ENCODE peak calls at places on chromosomes 16 and 17, in four cellular contexts. F is AG10803, A is H54, D is cardiac muscle cell. Y is an unnamed sample.

GRCh38 chr17:48244121-48244711 is 136.7 kb downstream of the SNX11 start:
- DNase-seq in F (peak), A (no peak), D (no peak), Y (no peak)

GRCh38 chr17:18043491-18043890 is 4.3 kb downstream of the GID4 start:
- DNase-seq in F (no peak), A (no peak), D (no peak), Y (no peak)

GRCh38 chr16:78735337-78735736 is 635.9 kb downstream of the WWOX start:
- DNase-seq in F (no peak), A (no peak), D (no peak), Y (no peak)

GRCh38 chr16:54180421-54181359 is 105.9 kb downstream of the IRX3 start:
- DNase-seq in F (peak), A (no peak), D (no peak), Y (no peak)

GRCh38 chr17:19573075-19573474 is 39.4 kb downstream of the SLC47A1 start:
- DNase-seq in F (no peak), A (no peak), D (no peak), Y (no peak)

GRCh38 chr16:55225972-55226542 is 97.9 kb upstream of the IRX6 start:
- DNase-seq in F (no peak), A (no peak), D (no peak), Y (no peak)

GRCh38 chr17:37212184-37212583 is 163.6 kb upstream of the C17orf78 start:
- DNase-seq in F (no peak), A (no peak), D (no peak), Y (no peak)

GRCh38 chr16:59690216-59690615 is 956.1 kb upstream of the GOT2 start:
- DNase-seq in F (no peak), A (no peak), D (no peak), Y (no peak)

GRCh38 chr17:12568358-12569251 is 97.1 kb upstream of the MYOCD start:
- DNase-seq in F (no peak), A (no peak), D (no peak), Y (no peak)

GRCh38 chr17:47733414-47734288 is 615 bp downstream of the TBX21 start:
- DNase-seq in F (no peak), A (no peak), D (peak), Y (no peak)

GRCh38 chr17:68734911-68735310 is 133.7 kb upstream of the FAM20A start:
- DNase-seq in F (peak), A (no peak), D (no peak), Y (no peak)

GRCh38 chr17:57782051-57782490 is 37.0 kb upstream of the CCDC182 start:
- DNase-seq in F (no peak), A (no peak), D (no peak), Y (no peak)

GRCh38 chr17:31494259-31495048 is 103.0 kb downstream of the RAB11FIP4 start:
- DNase-seq in F (no peak), A (no peak), D (no peak), Y (no peak)

GRCh38 chr16:78503501-78504110 is 404.2 kb downstream of the WWOX start:
- DNase-seq in F (peak), A (peak), D (peak), Y (peak)

GRCh38 chr17:72151565-72152391 is 31.0 kb downstream of the SOX9 start:
- DNase-seq in F (peak), A (peak), D (no peak), Y (no peak)

GRCh38 chr16:11852092-11852809 is 909 bp upstream of the RSL1D1 start:
- DNase-seq in F (peak), A (no peak), D (no peak), Y (no peak)

GRCh38 chr16:9340402-9341095 is 249.1 kb downstream of the HAPSTR1 start:
- DNase-seq in F (no peak), A (no peak), D (no peak), Y (no peak)

GRCh38 chr16:569445-570254 is at the start of gene PIGQ:
- DNase-seq in F (peak), A (peak), D (peak), Y (peak)

GRCh38 chr17:39517224-39517623 is 55.9 kb downstream of the CDK12 start:
- DNase-seq in F (no peak), A (no peak), D (no peak), Y (no peak)

GRCh38 chr17:59962739-59963318 is 1.7 kb downstream of the RNFT1 start:
- DNase-seq in F (no peak), A (no peak), D (no peak), Y (no peak)

GRCh38 chr16:4212934-4213296 is 29.0 kb downstream of the SRL start:
- DNase-seq in F (peak), A (peak), D (no peak), Y (no peak)

GRCh38 chr16:9003322-9003721 is 39.6 kb upstream of the USP7 start:
- DNase-seq in F (no peak), A (no peak), D (no peak), Y (no peak)

GRCh38 chr16:68506331-68507053 is 32.6 kb upstream of the ZFP90 start:
- DNase-seq in F (peak), A (peak), D (no peak), Y (no peak)

GRCh38 chr17:29569245-29569950 is 897 bp downstream of the TP53I13 start:
- DNase-seq in F (peak), A (no peak), D (no peak), Y (no peak)

GRCh38 chr17:80862341-80862969 is 129.2 kb upstream of the CHMP6 start:
- DNase-seq in F (no peak), A (no peak), D (no peak), Y (no peak)

GRCh38 chr17:28875856-28876564 is 21.2 kb downstream of the ERAL1 start:
- DNase-seq in F (no peak), A (no peak), D (no peak), Y (no peak)

GRCh38 chr17:80452173-80452915 is 24.1 kb downstream of the NPTX1 start:
- DNase-seq in F (peak), A (no peak), D (no peak), Y (no peak)

GRCh38 chr16:25213709-25214416 is 2.9 kb upstream of the AQP8 start:
- DNase-seq in F (no peak), A (no peak), D (peak), Y (no peak)

GRCh38 chr16:2003827-2004641 is 5.6 kb downstream of the ZNF598 start:
- DNase-seq in F (peak), A (peak), D (peak), Y (peak)

GRCh38 chr16:71327720-71328119 is 30.8 kb upstream of the CALB2 start:
- DNase-seq in F (no peak), A (no peak), D (no peak), Y (no peak)

GRCh38 chr17:76371656-76372628 is 12.5 kb upstream of the SPHK1 start:
- DNase-seq in F (peak), A (no peak), D (no peak), Y (no peak)

GRCh38 chr17:1639549-1639948 is 6.0 kb downstream of the SCARF1 start:
- DNase-seq in F (no peak), A (no peak), D (no peak), Y (no peak)

GRCh38 chr17:57142925-57143324 is 57.9 kb downstream of the AKAP1 start:
- DNase-seq in F (peak), A (no peak), D (no peak), Y (no peak)

GRCh38 chr17:1304962-1305361 is 25.5 kb downstream of the TRARG1 start:
- DNase-seq in F (no peak), A (no peak), D (no peak), Y (no peak)

GRCh38 chr16:11139624-11140375 is 116.2 kb downstream of the SOCS1 start:
- DNase-seq in F (no peak), A (no peak), D (no peak), Y (peak)

Y was measured in endothelial cell.